ENCODE peak calls at places on chromosomes 16 and 17, in seven cellular contexts. I is fibroblast of lung, O is thoracic aorta, K is coronary artery, X is GM10248, H is heart left ventricle, N is mucosa of descending colon. P is an unnamed sample.

GRCh38 chr17:39002991-39003715 is 36.0 kb upstream of the FBXO47 start:
- DNase-seq in K (peak; percentile 84), H (peak; percentile 87), I (peak; percentile 56), N (peak; percentile 68), X (no peak), O (no peak), P (peak; percentile 72)

GRCh38 chr17:48615212-48615962 is at the start of gene HOXB8:
- DNase-seq in K (no peak), I (no peak), O (no peak), H (no peak), N (peak; percentile 9), X (no peak), P (no peak)

GRCh38 chr17:38333635-38334295 is 10.0 kb downstream of the GPR179 start:
- DNase-seq in K (no peak), O (no peak), X (peak; percentile 68), H (no peak), N (no peak), I (no peak), P (peak; percentile 77)

GRCh38 chr16:53967172-53967571 is 263.2 kb downstream of the FTO start:
- DNase-seq in K (no peak), X (no peak), N (no peak), I (no peak), H (no peak), O (no peak), P (no peak)

GRCh38 chr16:86519649-86520316 is 9.5 kb downstream of the FOXF1 start:
- DNase-seq in I (peak; percentile 75), H (peak; percentile 29), N (peak; percentile 57), K (no peak), X (peak; percentile 79), O (no peak), P (peak; percentile 59)

GRCh38 chr17:81035389-81036127 is 607 bp downstream of the BAIAP2 start:
- DNase-seq in X (no peak), H (no peak), N (no peak), I (peak; percentile 37), O (no peak), K (no peak), P (peak; percentile 24)

GRCh38 chr17:80949451-80950421 is 41.9 kb upstream of the CHMP6 start:
- DNase-seq in N (no peak), O (no peak), H (no peak), I (no peak), K (no peak), X (no peak), P (no peak)

GRCh38 chr17:55210292-55210691 is 54.5 kb upstream of the HLF start:
- DNase-seq in H (no peak), I (no peak), O (no peak), X (no peak), N (no peak), K (no peak), P (no peak)

GRCh38 chr17:75771334-75772281 is 6.6 kb upstream of the GALK1 start:
- DNase-seq in N (peak; percentile 22), O (no peak), H (no peak), I (peak; percentile 26), X (no peak), K (peak; percentile 72), P (no peak)

GRCh38 chr17:57485916-57486315 is 229.6 kb downstream of the MSI2 start:
- DNase-seq in H (no peak), K (no peak), X (peak; percentile 36), O (no peak), N (no peak), I (no peak), P (no peak)

GRCh38 chr17:49198206-49198605 is 12.2 kb downstream of the GNGT2 start:
- DNase-seq in H (no peak), O (no peak), I (no peak), K (no peak), X (no peak), N (no peak), P (no peak)

GRCh38 chr17:48814504-48814903 is 2.5 kb downstream of the TTLL6 start:
- DNase-seq in H (peak; percentile 45), N (no peak), X (peak; percentile 78), K (no peak), I (peak; percentile 51), O (no peak), P (peak; percentile 63)

GRCh38 chr17:40730974-40731373 is 24.2 kb downstream of the KRT25 start:
- DNase-seq in K (no peak), I (no peak), O (no peak), N (no peak), H (no peak), X (no peak), P (no peak)

GRCh38 chr17:44919885-44920564 is 4.7 kb upstream of the GFAP start:
- DNase-seq in N (peak; percentile 72), H (peak; percentile 79), X (peak; percentile 90), K (peak; percentile 87), O (peak; percentile 45), I (peak; percentile 85), P (peak; percentile 83)

GRCh38 chr17:2593846-2594656 is 597 bp downstream of the PAFAH1B1 start:
- DNase-seq in N (peak; percentile 91), I (peak; percentile 75), H (peak; percentile 84), O (peak; percentile 53), X (peak; percentile 81), K (peak; percentile 86), P (peak; percentile 88)

GRCh38 chr16:51243836-51244483 is 92.9 kb upstream of the SALL1 start:
- DNase-seq in O (no peak), X (no peak), H (no peak), N (no peak), I (no peak), K (peak; percentile 29), P (no peak)

GRCh38 chr17:10149573-10150399 is 48.6 kb downstream of the GAS7 start:
- DNase-seq in H (no peak), X (peak; percentile 41), N (no peak), K (no peak), I (peak; percentile 93), O (no peak), P (peak; percentile 49)

GRCh38 chr16:10040136-10041080 is 141.8 kb downstream of the GRIN2A start:
- DNase-seq in I (no peak), K (no peak), H (no peak), N (no peak), X (no peak), O (no peak), P (no peak)

GRCh38 chr17:74865504-74866197 is 6.0 kb upstream of the GRIN2C start:
- DNase-seq in H (no peak), X (no peak), N (no peak), I (no peak), O (no peak), K (no peak), P (no peak)

GRCh38 chr17:72120878-72121163 is at the start of gene SOX9:
- DNase-seq in I (peak; percentile 97), X (peak; percentile 90), H (peak; percentile 91), N (peak; percentile 89), O (no peak), K (peak; percentile 93), P (no peak)

GRCh38 chr17:34412965-34413441 is 50.0 kb upstream of the CCL1 start:
- DNase-seq in O (no peak), H (no peak), I (peak; percentile 44), N (no peak), K (no peak), X (no peak), P (no peak)

DNA sequence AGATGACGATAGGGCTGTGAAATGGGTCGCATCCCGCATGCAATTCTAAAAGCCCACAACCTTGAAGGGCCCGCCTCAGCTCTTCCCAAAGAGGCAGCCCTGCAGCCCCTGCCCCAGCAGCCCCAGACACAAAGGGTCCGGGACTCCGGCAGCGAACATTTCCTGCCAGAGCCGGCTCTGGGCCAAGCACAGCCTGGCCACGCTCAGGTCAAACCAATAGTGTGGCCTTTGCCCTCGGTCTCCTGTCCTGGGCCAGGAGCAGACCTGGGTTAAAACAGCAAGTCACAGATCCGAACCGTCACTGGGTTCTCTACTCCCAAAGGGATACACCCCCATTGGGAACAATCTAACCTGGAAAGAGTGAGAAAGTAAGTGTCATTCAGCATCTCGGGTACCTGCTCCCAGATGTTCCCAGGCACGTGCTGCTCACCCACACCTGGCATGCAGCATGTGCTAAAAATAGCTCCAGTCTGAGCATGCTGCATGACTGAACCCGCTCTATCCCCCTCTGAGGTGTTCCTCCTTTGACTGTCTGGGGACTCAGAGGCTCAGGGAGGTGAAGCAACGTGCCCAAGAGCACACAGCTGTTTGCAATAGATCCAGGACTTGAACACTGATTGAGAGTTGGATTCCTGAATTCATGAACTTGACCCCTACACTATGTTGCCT is 22.2 kb upstream of the ATP2A3 start:
- DNase-seq in N (no peak), O (no peak), X (no peak), I (no peak), H (no peak), K (peak; percentile 60), P (no peak)
- TF ChIP-seq CTCF in N (no peak), O (no peak), X (no peak), I (no peak), H (no peak), K (no peak), P (no peak)

GRCh38 chr16:8628981-8629725 is 7.7 kb downstream of the METTL22 start:
- DNase-seq in N (no peak), O (no peak), X (no peak), H (no peak), K (no peak), I (no peak), P (no peak)
- TF ChIP-seq CTCF in N (no peak), O (no peak), X (no peak), H (no peak), K (no peak), I (no peak), P (no peak)

DNA sequence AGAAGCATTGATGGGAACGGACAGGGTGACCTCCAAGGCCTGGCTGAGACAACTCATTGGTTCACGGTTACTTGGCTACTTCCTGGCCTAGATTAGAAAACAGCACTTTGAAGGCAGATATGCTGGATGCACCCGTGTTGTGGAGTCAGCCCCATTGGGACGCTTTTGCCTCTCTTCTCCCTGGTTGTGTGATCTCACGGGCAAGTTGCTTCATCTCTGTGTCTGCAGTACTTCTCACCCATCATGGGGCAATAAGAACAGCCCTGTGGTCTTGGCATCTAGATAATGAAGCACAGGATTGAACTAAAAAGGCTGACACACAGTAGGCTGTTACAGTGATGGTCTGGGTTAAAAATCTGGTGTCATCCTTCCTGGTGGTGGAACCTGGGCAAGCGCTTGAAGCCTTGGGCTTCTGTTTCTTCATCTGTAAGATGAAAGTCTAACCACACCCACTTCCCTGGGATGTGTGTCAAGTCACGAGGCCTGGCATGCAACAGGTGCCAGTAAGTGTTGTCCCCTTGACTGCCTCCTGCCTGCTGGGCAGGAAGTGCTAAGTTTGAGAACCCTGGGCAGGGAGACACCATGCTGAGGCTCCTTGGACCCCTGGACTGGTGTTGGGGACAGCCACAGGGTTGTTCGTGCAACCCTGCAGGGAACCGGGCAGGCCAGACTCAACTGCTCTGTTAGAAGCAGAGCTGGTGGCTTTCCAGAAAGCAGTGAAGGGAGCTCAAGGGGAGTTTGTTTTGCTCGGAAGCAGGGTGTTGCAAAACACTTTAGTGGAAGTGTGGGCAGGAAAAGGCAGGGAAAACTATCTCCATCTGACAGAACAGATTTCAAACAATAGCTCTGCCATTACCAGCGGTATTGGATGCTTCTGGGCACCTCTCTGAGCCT is 6.0 kb upstream of the MAP2K3 start:
- DNase-seq in K (no peak), O (no peak), N (peak; percentile 83), H (no peak), X (no peak), I (no peak), P (peak; percentile 66)
- TF ChIP-seq CTCF in K (no peak), O (no peak), N (no peak), H (no peak), X (no peak), I (no peak), P (no peak)

DNA sequence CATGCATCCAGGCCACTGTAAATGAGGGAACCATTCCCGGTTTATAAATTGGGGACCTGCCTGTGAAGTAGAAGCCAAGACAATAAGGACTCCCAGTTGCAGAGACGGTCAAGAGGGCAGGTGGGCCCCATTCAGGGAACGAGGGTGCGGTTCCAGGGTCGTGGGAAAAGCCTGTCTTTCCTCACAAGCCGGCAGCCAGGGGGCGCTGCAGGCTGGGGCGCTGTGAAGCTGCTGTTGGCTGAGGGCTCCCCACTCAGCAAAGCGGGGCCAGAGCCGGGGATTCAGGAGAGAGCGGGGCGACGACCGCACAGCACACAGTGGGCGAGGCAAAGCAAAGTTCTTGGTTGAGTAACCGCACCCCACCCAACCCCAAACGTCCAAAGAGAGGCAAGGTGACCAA is 24.9 kb downstream of the CDRT15 start:
- DNase-seq in K (no peak), I (no peak), H (peak; percentile 25), O (no peak), N (peak; percentile 57), X (peak; percentile 47), P (peak; percentile 53)
- TF ChIP-seq CTCF in K (no peak), I (peak; percentile 17), H (peak; percentile 34), O (no peak), N (no peak), X (peak; percentile 47), P (peak; percentile 67)